ENCODE peak calls at places on chromosome 5, in ten cellular contexts. M, H, Q, J, B, Z, D, N, K and W are unnamed samples.

GRCh38 chr5:72612810-72613209 is 105.6 kb upstream of the ZNF366 start:
- DNase-seq in M (no peak), H (no peak), Q (no peak), J (peak), B (no peak), Z (no peak), D (no peak), N (no peak), K (peak), W (no peak)

GRCh38 chr5:132055808-132056609 is 4.4 kb upstream of the IL3 start:
- DNase-seq in M (peak), H (no peak), Q (peak), J (no peak), B (peak), Z (no peak), D (peak), N (peak), K (no peak), W (no peak)

GRCh38 chr5:34591723-34592122 is 64.4 kb upstream of the RAI14 start:
- DNase-seq in M (no peak), H (no peak), Q (no peak), J (no peak), B (no peak), Z (no peak), D (no peak), N (no peak), K (no peak), W (no peak)

GRCh38 chr5:172417983-172418630 is 36.2 kb downstream of the SH3PXD2B start:
- DNase-seq in M (no peak), H (no peak), Q (no peak), J (peak), B (no peak), Z (no peak), D (no peak), N (no peak), K (peak), W (no peak)

GRCh38 chr5:102651466-102651865 is 103.6 kb upstream of the PAM start:
- DNase-seq in M (no peak), H (no peak), Q (no peak), J (no peak), B (no peak), Z (no peak), D (no peak), N (no peak), K (no peak), W (no peak)

GRCh38 chr5:1834721-1835425 is 33.7 kb downstream of the NDUFS6 start:
- DNase-seq in M (no peak), H (no peak), Q (no peak), J (no peak), B (no peak), Z (no peak), D (no peak), N (no peak), K (no peak), W (no peak)

GRCh38 chr5:78540335-78541057 is 108.1 kb downstream of the LHFPL2 start:
- DNase-seq in M (no peak), H (no peak), Q (no peak), J (no peak), B (no peak), Z (no peak), D (no peak), N (no peak), K (no peak), W (no peak)

GRCh38 chr5:167783145-167783817 is 508.2 kb upstream of the WWC1 start:
- DNase-seq in M (no peak), H (no peak), Q (no peak), J (no peak), B (no peak), Z (no peak), D (no peak), N (no peak), K (no peak), W (no peak)

GRCh38 chr5:126384985-126385384 is 38.2 kb upstream of the GRAMD2B start:
- DNase-seq in M (no peak), H (no peak), Q (no peak), J (peak), B (no peak), Z (no peak), D (no peak), N (no peak), K (peak), W (peak)

GRCh38 chr5:39462211-39462610 is 37.4 kb upstream of the DAB2 start:
- DNase-seq in M (no peak), H (no peak), Q (no peak), J (no peak), B (no peak), Z (no peak), D (no peak), N (no peak), K (no peak), W (no peak)

GRCh38 chr5:64312496-64312895 is 146.9 kb downstream of the RNF180 start:
- DNase-seq in M (no peak), H (no peak), Q (no peak), J (no peak), B (no peak), Z (no peak), D (no peak), N (no peak), K (no peak), W (no peak)

GRCh38 chr5:88660326-88660946 is 222.5 kb downstream of the MEF2C start:
- DNase-seq in M (no peak), H (no peak), Q (no peak), J (no peak), B (no peak), Z (no peak), D (no peak), N (no peak), K (peak), W (no peak)

GRCh38 chr5:61048534-61048933 is 103.5 kb downstream of the NDUFAF2 start:
- DNase-seq in M (no peak), H (no peak), Q (no peak), J (peak), B (no peak), Z (no peak), D (no peak), N (no peak), K (peak), W (peak)

GRCh38 chr5:177300971-177301370 is 2.5 kb downstream of the RAB24 start:
- DNase-seq in M (no peak), H (no peak), Q (no peak), J (no peak), B (no peak), Z (no peak), D (no peak), N (no peak), K (no peak), W (no peak)

GRCh38 chr5:624118-624950 is 12.2 kb downstream of the CEP72 start:
- DNase-seq in M (no peak), H (no peak), Q (no peak), J (no peak), B (no peak), Z (no peak), D (no peak), N (no peak), K (no peak), W (no peak)

GRCh38 chr5:56264417-56265025 is 31.4 kb upstream of the ANKRD55 start:
- DNase-seq in M (no peak), H (peak), Q (no peak), J (peak), B (no peak), Z (no peak), D (no peak), N (no peak), K (peak), W (no peak)

GRCh38 chr5:165981721-165982120 is 2309.7 kb upstream of the WWC1 start:
- DNase-seq in M (no peak), H (no peak), Q (no peak), J (no peak), B (no peak), Z (no peak), D (no peak), N (no peak), K (no peak), W (no peak)